ENCODE peak calls at places on chromosomes 7 and 10, in four cellular contexts. J, H, Q and N are unnamed samples.

GRCh38 chr10:69146756-69147155 is 22.8 kb downstream of the VPS26A start:
- DNase-seq in J (no peak), H (no peak), Q (no peak), N (no peak)

GRCh38 chr7:142960955-142961512 is 1.1 kb downstream of the KEL start:
- DNase-seq in H (no peak), J (no peak), Q (no peak), N (no peak)

GRCh38 chr10:26468691-26469090 is 30.6 kb downstream of the APBB1IP start:
- DNase-seq in Q (no peak), H (no peak), J (no peak), N (no peak)

GRCh38 chr7:136039577-136040345 is 62.6 kb upstream of the MTPN start:
- DNase-seq in Q (no peak), H (no peak), J (no peak), N (no peak)

GRCh38 chr10:97169911-97170693 is 15.7 kb downstream of the SLIT1 start:
- DNase-seq in Q (no peak), H (no peak), J (peak), N (no peak)

GRCh38 chr10:88330174-88330573 is 252.9 kb downstream of the RNLS start:
- DNase-seq in J (no peak), Q (no peak), H (no peak), N (no peak)

GRCh38 chr7:80150621-80151273 is 16.1 kb downstream of the GNAI1 start:
- DNase-seq in J (no peak), H (no peak), Q (no peak), N (no peak)

GRCh38 chr7:25090374-25090773 is 34.7 kb downstream of the CYCS start:
- DNase-seq in H (no peak), Q (no peak), J (no peak), N (no peak)

GRCh38 chr7:157111311-157111710 is 27.4 kb upstream of the UBE3C start:
- DNase-seq in J (no peak), Q (no peak), H (no peak), N (no peak)

GRCh38 chr7:25384820-25385560 is 156.7 kb upstream of the NPVF start:
- DNase-seq in J (no peak), H (no peak), Q (no peak), N (no peak)

GRCh38 chr7:27176962-27177794 is 3.1 kb upstream of the HOXA10 start:
- DNase-seq in J (no peak), Q (no peak), H (no peak), N (peak)

GRCh38 chr7:1289681-1290261 is 57.1 kb downstream of the UNCX start:
- DNase-seq in Q (no peak), H (no peak), J (no peak), N (peak)

GRCh38 chr7:107799645-107800264 is 3.3 kb downstream of the SLC26A3 start:
- DNase-seq in H (no peak), Q (no peak), J (peak), N (no peak)

DNA sequence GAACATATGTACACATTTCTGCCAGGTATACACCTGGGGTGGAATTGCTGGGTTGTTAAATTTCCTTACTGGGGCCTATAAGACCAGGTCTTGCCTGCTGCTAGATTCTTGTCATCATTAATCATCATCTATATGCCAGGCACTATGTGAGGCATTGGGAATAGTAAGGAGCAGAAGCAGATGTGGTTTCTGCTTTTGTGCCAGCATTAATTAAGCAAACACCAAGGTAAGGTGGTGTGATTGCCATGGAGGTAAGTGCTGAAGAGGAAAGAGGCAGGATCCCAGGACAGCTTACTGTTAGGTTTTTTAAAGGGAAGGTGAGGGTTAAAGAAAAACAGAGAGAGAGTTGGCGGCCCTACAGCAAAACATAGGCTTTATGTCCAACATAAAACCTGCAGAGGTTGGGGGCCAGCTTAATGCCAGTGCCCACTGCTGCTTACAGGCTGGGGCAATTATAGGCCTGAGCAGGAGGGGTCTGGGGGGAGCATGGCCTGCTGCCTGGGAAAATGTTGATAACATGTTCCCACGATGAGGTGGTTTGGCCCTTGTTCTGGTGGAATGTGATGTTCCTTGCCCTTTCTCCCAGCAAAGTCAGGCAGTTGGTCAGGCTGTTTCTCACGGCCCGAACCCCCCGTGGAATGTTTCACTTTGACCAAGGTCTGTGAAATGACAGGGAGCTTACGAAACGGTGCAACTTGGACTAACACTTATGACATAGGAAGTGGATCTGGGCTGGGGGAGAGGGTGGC is 93.9 kb downstream of the RBM20 start:
- DNase-seq in H (peak), Q (peak), J (no peak), N (no peak)
- TF ChIP-seq CTCF in H (no peak), Q (no peak), J (no peak), N (no peak)

DNA sequence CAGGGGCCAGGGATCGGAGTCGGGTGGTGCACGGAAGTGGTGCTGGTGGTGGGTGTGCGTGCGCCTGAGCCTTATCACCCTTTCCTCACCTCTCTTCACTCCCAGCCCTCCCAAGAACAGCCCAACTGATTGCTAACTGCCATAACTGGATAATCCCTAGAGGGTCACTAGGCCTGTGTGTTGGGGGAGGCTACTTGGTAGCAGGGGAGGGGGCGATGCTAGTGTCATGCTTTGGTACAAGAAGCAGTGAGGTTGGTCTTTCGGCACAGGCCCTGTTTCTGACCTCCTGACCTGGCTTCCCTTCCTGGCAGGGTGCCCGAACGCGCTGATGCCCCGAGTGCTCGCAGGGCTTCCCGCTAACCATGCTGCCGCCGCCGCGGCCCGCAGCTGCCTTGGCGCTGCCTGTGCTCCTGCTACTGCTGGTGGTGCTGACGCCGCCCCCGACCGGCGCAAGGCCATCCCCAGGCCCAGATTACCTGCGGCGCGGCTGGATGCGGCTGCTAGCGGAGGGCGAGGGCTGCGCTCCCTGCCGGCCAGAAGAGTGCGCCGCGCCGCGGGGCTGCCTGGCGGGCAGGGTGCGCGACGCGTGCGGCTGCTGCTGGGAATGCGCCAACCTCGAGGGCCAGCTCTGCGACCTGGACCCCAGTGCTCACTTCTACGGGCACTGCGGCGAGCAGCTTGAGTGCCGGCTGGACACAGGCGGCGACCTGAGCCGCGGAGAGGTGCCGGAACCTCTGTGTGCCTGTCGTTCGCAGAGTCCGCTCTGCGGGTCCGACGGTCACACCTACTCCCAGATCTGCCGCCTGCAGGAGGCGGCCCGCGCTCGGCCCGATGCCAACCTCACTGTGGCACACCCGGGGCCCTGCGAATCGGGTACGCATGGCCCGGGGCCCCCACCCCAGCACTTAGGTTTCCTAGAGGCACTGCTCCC is 707 bp downstream of the KAZALD1 start:
- DNase-seq in H (no peak), Q (no peak), J (peak), N (no peak)
- TF ChIP-seq CTCF in H (peak), Q (peak), J (peak), N (peak)

DNA sequence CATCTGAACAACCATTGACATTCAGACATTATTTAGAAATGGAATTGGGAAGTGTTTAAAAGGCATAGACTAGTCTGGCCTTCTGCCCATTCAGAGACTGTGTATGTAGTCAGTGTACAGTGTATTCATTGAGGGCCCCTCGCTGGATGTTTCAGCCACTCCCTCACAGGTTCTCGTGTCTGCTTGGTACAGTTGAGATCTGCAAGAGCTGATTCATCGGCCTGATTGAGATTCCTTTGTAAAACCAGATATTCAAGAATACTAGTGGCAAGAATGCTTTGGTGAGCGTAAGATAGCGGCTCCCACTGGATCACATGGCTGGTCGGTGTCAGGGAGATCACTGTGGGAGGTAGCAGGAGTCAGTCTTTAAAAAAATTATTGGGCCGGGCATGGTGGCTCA is 119.5 kb downstream of the TCF7L2 start:
- DNase-seq in J (no peak), H (no peak), Q (no peak), N (no peak)
- TF ChIP-seq CTCF in J (no peak), H (no peak), Q (peak), N (no peak)

GRCh38 chr7:122006687-122007086 is 133.7 kb downstream of the PTPRZ1 start:
- DNase-seq in Q (no peak), J (no peak), H (no peak), N (no peak)
- TF ChIP-seq CTCF in Q (no peak), J (no peak), H (no peak), N (no peak)

DNA sequence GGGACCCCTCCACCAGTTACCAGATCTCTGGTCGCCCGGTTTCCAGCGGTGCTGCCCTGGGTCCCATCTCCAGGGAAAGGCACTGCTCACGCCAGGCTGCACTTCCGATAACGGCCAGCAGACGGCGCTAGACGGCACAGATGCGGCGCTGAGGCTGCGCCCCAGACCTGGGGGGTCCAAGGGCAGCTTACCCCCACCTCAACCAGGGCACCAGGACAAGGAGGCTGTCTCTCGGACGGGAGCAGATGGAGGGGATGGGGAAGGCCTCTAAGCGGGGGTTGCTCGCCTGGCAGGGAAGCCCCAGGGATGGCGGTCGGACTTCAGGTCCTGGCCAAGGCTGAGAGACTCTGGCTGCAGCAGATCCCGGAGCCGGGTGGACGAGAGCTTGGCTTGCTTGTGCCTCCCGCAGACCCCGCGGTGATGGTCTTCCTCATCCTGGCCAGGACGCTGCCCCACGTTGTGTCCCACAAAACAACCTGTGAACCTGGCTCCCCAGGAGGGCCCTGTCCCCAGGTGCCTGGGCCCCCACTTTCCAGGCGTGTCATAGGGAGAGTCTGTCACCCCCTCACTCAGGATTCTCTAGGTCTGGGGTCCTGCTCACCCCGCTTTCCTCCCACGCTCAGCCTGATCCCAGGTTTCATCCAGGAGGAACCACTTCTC is 23.9 kb upstream of the ZNF716 start:
- DNase-seq in Q (no peak), H (no peak), J (no peak), N (no peak)
- TF ChIP-seq CTCF in Q (peak), H (no peak), J (no peak), N (peak)